ENCODE peak calls at places on chromosome 4, in ten cellular contexts. W, R, L, S, K, N, Z, C, D and E are unnamed samples.

GRCh38 chr4:88158360-88159136 is at the start of gene ABCG2:
- DNase-seq in W (peak), Z (peak), L (peak), D (peak), K (peak), R (peak), S (no peak), N (no peak), C (no peak), E (peak)

GRCh38 chr4:43066415-43066814 is 173.9 kb downstream of the GRXCR1 start:
- DNase-seq in C (no peak), W (no peak), S (no peak), R (no peak), D (no peak), L (peak), K (no peak), N (no peak), Z (no peak), E (no peak)

GRCh38 chr4:8662776-8663175 is 70.2 kb downstream of the CPZ start:
- DNase-seq in N (no peak), C (no peak), K (no peak), S (no peak), Z (no peak), R (no peak), D (no peak), L (no peak), W (no peak), E (no peak)

GRCh38 chr4:109067509-109068205 is 234.8 kb downstream of the COL25A1 start:
- DNase-seq in N (no peak), W (no peak), K (no peak), S (no peak), D (no peak), C (no peak), Z (no peak), R (no peak), L (no peak), E (peak)

GRCh38 chr4:168273838-168274237 is 44.7 kb downstream of the DDX60 start:
- DNase-seq in N (no peak), R (no peak), S (no peak), D (no peak), Z (no peak), W (no peak), K (no peak), L (peak), C (no peak), E (peak)

GRCh38 chr4:41192136-41192535 is 22.2 kb downstream of the APBB2 start:
- DNase-seq in K (no peak), W (no peak), Z (no peak), D (no peak), L (no peak), S (no peak), R (no peak), N (no peak), C (no peak), E (no peak)

GRCh38 chr4:110614981-110615365 is 7.9 kb downstream of the PITX2 start:
- DNase-seq in K (peak), Z (no peak), W (no peak), C (no peak), S (no peak), R (no peak), D (no peak), N (no peak), L (no peak), E (no peak)

GRCh38 chr4:13647012-13647411 is 19.5 kb upstream of the BOD1L1 start:
- DNase-seq in S (no peak), Z (no peak), D (no peak), R (no peak), W (no peak), L (no peak), C (no peak), K (no peak), N (no peak), E (no peak)

GRCh38 chr4:37946503-37947179 is 13.6 kb upstream of the PTTG2 start:
- DNase-seq in C (no peak), L (no peak), D (no peak), R (no peak), W (no peak), S (no peak), Z (no peak), N (no peak), K (no peak), E (no peak)

GRCh38 chr4:130574215-130574614 is 1478.3 kb downstream of the C4orf33 start:
- DNase-seq in R (no peak), D (no peak), W (no peak), K (no peak), C (no peak), S (no peak), Z (no peak), N (no peak), L (no peak), E (no peak)